ENCODE peak calls at places on chromosomes 13 and 19, in six cellular contexts. E, J, K, S, W and Y are unnamed samples.

GRCh38 chr13:43245374-43245964 is 222.1 kb downstream of the DNAJC15 start:
- DNase-seq in K (peak), J (no peak), W (no peak), S (no peak), E (no peak), Y (no peak)

GRCh38 chr13:60642552-60642951 is 245.5 kb downstream of the TDRD3 start:
- DNase-seq in W (no peak), S (no peak), J (no peak), K (no peak), E (no peak), Y (no peak)

GRCh38 chr19:49930483-49931011 is 1.2 kb upstream of the NUP62 start:
- DNase-seq in E (peak), S (peak), W (peak), K (no peak), J (no peak), Y (peak)

GRCh38 chr13:75485286-75486062 is 3.5 kb upstream of the TBC1D4 start:
- DNase-seq in E (no peak), J (no peak), S (no peak), K (peak), W (no peak), Y (no peak)

GRCh38 chr19:55766466-55766865 is 2.5 kb upstream of the RFPL4AL1 start:
- DNase-seq in K (no peak), E (no peak), J (no peak), W (no peak), S (no peak), Y (no peak)

GRCh38 chr13:48892311-48892710 is 83.4 kb upstream of the FNDC3A start:
- DNase-seq in W (no peak), S (peak), J (no peak), E (no peak), K (peak), Y (no peak)

GRCh38 chr13:43132228-43132627 is 108.8 kb downstream of the DNAJC15 start:
- DNase-seq in E (no peak), W (no peak), K (peak), J (peak), S (peak), Y (no peak)

GRCh38 chr13:49042476-49042875 is 66.8 kb downstream of the FNDC3A start:
- DNase-seq in E (no peak), J (no peak), S (no peak), K (no peak), W (no peak), Y (no peak)

GRCh38 chr13:45615501-45616101 is at the start of gene ERICH6B:
- DNase-seq in W (no peak), J (peak), S (no peak), K (no peak), E (peak), Y (peak)

GRCh38 chr19:18220632-18221275 is 5.5 kb downstream of the PDE4C start:
- DNase-seq in K (no peak), J (peak), W (no peak), E (no peak), S (no peak), Y (no peak)

GRCh38 chr19:19078801-19079200 is 15.0 kb downstream of the SLC25A42 start:
- DNase-seq in S (no peak), E (no peak), W (no peak), K (no peak), J (no peak), Y (no peak)

GRCh38 chr19:5112681-5113080 is 143.8 kb downstream of the KDM4B start:
- DNase-seq in E (no peak), K (no peak), W (no peak), S (no peak), J (no peak), Y (no peak)

GRCh38 chr19:39970424-39970673 is 616 bp upstream of the PSMC4 start:
- DNase-seq in K (no peak), J (no peak), E (no peak), W (no peak), S (no peak), Y (no peak)

GRCh38 chr13:110150384-110151091 is 156.4 kb downstream of the COL4A1 start:
- DNase-seq in S (no peak), W (no peak), J (no peak), E (no peak), K (no peak), Y (no peak)

GRCh38 chr13:52652980-52653303 is 306 bp downstream of the SUGT1 start:
- DNase-seq in J (no peak), K (no peak), E (no peak), W (no peak), S (no peak), Y (no peak)

GRCh38 chr13:41356788-41357187 is 45.7 kb downstream of the NAA16 start:
- DNase-seq in E (no peak), J (no peak), K (no peak), W (no peak), S (no peak), Y (no peak)

GRCh38 chr19:920051-920857 is 3.1 kb downstream of the KISS1R start:
- DNase-seq in E (no peak), J (peak), S (no peak), K (peak), W (no peak), Y (peak)

GRCh38 chr13:59423708-59424355 is 739.9 kb downstream of the DIAPH3 start:
- DNase-seq in J (no peak), E (no peak), S (no peak), W (no peak), K (no peak), Y (no peak)

GRCh38 chr19:56671613-56671994 is at the start of gene ZNF835:
- DNase-seq in J (no peak), K (no peak), E (peak), W (peak), S (peak), Y (peak)

GRCh38 chr19:37989855-37990254 is 82.8 kb downstream of the SIPA1L3 start:
- DNase-seq in W (no peak), K (no peak), E (no peak), J (peak), S (no peak), Y (no peak)

GRCh38 chr19:37992761-37993160 is 85.8 kb downstream of the SIPA1L3 start:
- DNase-seq in E (no peak), J (no peak), K (no peak), S (no peak), W (no peak), Y (no peak)

GRCh38 chr19:37991841-37992248 is 84.8 kb downstream of the SIPA1L3 start:
- DNase-seq in K (peak), W (no peak), S (no peak), J (no peak), E (no peak), Y (no peak)

GRCh38 chr19:37990362-37990761 is 83.4 kb downstream of the SIPA1L3 start:
- DNase-seq in E (no peak), S (no peak), W (no peak), K (peak), J (no peak), Y (no peak)

GRCh38 chr19:37991176-37991835 is 84.3 kb downstream of the SIPA1L3 start:
- DNase-seq in W (no peak), E (no peak), S (no peak), J (no peak), K (no peak), Y (no peak)
- H3K27ac ChIP-seq in W (no peak), E (no peak), S (no peak), J (no peak), K (no peak), Y (no peak)

GRCh38 chr13:77379508-77379907 is 52.6 kb upstream of the MYCBP2 start:
- DNase-seq in J (no peak), E (no peak), K (no peak), W (no peak), S (no peak), Y (no peak)
- H3K27ac ChIP-seq in J (no peak), E (no peak), K (no peak), W (no peak), S (no peak), Y (no peak)

GRCh38 chr19:43435775-43436174 is 21.1 kb downstream of the TEX101 start:
- DNase-seq in W (no peak), K (no peak), S (no peak), J (no peak), E (no peak), Y (no peak)

GRCh38 chr19:43441736-43442135 is 23.7 kb downstream of the LYPD3 start:
- DNase-seq in E (no peak), J (no peak), K (no peak), W (no peak), S (no peak), Y (no peak)

GRCh38 chr19:43438291-43439162 is 23.8 kb downstream of the TEX101 start:
- DNase-seq in W (peak), K (peak), J (no peak), S (peak), E (peak), Y (peak)

GRCh38 chr19:43437712-43438111 is 23.0 kb downstream of the TEX101 start:
- DNase-seq in J (no peak), E (no peak), S (no peak), W (no peak), K (no peak), Y (no peak)

DNA sequence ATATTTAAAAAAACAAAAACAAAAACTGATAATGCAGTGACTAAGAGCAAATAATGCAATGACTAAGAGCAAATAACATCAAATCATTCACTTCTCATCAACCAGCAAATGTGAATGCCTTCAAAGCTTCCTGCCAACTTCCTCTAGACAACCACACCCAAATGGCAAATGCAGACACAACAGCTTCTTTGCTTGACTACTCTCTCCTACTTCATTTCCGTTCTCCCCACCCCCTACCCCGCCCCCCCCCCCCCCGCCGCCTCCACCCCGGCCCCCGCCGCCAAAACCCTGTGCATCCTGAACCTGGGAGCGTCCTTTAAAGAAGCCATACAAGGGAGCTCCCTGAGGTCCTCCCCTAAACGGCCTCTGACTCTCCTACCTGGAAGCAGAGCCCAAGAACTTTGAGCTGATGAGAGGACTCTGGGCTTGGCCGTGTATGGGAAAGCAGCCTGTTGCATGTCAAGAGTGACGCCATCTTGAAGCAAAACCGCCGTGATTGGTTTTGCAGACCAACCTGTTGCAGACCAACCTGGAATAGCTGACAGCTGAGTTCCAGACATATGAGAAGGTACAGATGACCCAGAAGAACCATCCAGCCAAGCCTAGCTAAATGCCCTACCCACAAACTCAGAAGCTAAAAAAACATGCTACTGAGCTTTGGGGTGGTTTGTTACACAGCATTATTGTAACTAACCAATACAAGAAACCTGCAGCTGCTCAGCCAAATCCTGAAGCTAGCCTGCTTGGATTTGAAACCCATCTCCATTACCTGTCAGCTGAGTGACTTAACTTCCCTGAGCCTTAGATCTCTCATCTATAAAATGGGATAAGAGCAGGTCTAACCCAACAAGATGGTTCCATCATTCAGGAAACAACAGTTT is 24.7 kb downstream of the TEX101 start:
- DNase-seq in S (no peak), K (peak), E (no peak), W (no peak), J (no peak), Y (no peak)
- H3K27ac ChIP-seq in S (no peak), K (no peak), E (peak), W (no peak), J (no peak), Y (no peak)

GRCh38 chr13:36297259-36297599 is 385 bp downstream of the CCDC169 start:
- DNase-seq in E (no peak), J (no peak), K (no peak), S (no peak), W (no peak), Y (no peak)
- H3K27ac ChIP-seq in E (no peak), J (peak), K (no peak), S (no peak), W (no peak), Y (peak)

GRCh38 chr13:76879211-76879875 is 6.9 kb downstream of the KCTD12 start:
- DNase-seq in W (peak), E (peak), J (no peak), S (peak), K (peak), Y (peak)

GRCh38 chr13:76884167-76884566 is 2.0 kb downstream of the KCTD12 start:
- DNase-seq in J (peak), S (peak), W (peak), K (peak), E (peak), Y (peak)

GRCh38 chr13:76882431-76882830 is 3.8 kb downstream of the KCTD12 start:
- DNase-seq in K (no peak), W (no peak), E (no peak), S (no peak), J (no peak), Y (no peak)

GRCh38 chr13:76878043-76878442 is 8.2 kb downstream of the KCTD12 start:
- DNase-seq in K (no peak), W (no peak), J (no peak), E (no peak), S (no peak), Y (no peak)

GRCh38 chr13:76879876-76880270 is 6.3 kb downstream of the KCTD12 start:
- DNase-seq in E (no peak), S (no peak), W (no peak), K (no peak), J (no peak), Y (no peak)
- H3K27ac ChIP-seq in E (peak), S (peak), W (peak), K (peak), J (no peak), Y (no peak)

GRCh38 chr19:46475976-46476375 is 4.6 kb upstream of the PNMA8A start:
- DNase-seq in W (no peak), S (no peak), K (peak), J (no peak), E (no peak), Y (no peak)

GRCh38 chr19:46471116-46471733 is at the start of gene PNMA8A:
- DNase-seq in E (peak), K (no peak), J (peak), W (peak), S (peak), Y (peak)

GRCh38 chr19:46472592-46472991 is 1.2 kb upstream of the PNMA8A start:
- DNase-seq in S (no peak), E (no peak), K (no peak), J (no peak), W (no peak), Y (no peak)

GRCh38 chr19:46471778-46472543 is 598 bp upstream of the PNMA8A start:
- DNase-seq in E (no peak), W (no peak), S (no peak), J (no peak), K (no peak), Y (no peak)

DNA sequence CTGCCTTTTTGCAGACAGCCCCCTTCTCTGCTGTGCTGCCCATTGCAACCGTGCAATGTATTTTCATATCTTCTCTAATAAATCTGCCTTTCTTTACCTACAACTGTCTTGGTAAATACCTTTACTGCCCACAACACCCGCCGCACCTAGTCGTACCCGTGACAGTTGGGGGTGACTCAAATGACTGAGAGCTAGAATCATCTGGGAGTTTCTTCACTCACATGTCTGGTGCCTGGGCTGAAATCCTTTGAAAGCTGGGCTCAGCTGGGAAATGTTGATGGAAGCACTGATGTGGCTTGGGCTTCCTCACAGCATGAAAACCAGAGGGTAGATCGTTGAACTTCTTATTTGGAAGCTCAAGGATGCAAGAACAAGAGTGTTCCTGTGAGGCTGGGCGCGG is 2.8 kb upstream of the PNMA8A start:
- DNase-seq in J (no peak), S (no peak), K (peak), W (no peak), E (no peak), Y (no peak)
- H3K27ac ChIP-seq in J (no peak), S (no peak), K (peak), W (no peak), E (no peak), Y (no peak)

DNA sequence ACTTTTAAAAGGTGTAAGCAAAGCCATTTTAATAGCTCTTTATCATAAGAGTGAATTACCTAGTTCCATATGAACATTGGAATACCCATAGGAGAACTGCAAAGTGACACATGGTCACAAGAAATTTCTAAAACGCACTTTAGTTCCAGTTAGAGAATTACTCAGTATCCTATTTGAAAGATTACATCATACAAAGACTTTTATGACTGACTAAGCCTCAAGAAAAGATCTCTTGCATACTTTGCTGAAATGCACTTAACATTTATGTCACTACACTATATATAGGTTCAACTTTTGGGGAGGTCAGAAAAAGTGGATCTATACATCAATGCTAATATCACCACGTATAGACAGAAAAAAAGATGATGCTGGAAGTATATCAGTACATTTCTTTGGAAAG is 7.1 kb downstream of the PCDH9 start:
- DNase-seq in K (no peak), J (no peak), S (no peak), E (no peak), W (no peak), Y (no peak)
- H3K27ac ChIP-seq in K (no peak), J (no peak), S (no peak), E (no peak), W (no peak), Y (no peak)

GRCh38 chr19:3765121-3765520 is 2.6 kb downstream of the MRPL54 start:
- DNase-seq in K (no peak), E (no peak), S (no peak), J (no peak), W (no peak), Y (no peak)
- H3K27ac ChIP-seq in K (no peak), E (no peak), S (no peak), J (no peak), W (no peak), Y (no peak)